ENCODE peak calls at places on chromosomes 5 and 9, in four cellular contexts. R is spleen, H is retinal pigment epithelial cell, D is HL-60. P is an unnamed sample.

GRCh38 chr5:142034994-142035393 is 22.2 kb upstream of the GNPDA1 start:
- DNase-seq in H (no peak), R (no peak), D (no peak), P (no peak)

GRCh38 chr5:131264453-131265200 is 774 bp downstream of the CDC42SE2 start:
- DNase-seq in R (peak; percentile 92), H (no peak), D (peak; percentile 14), P (peak; percentile 52)

GRCh38 chr5:6026766-6027165 is 351.6 kb downstream of the MED10 start:
- DNase-seq in R (no peak), D (no peak), H (no peak), P (no peak)

GRCh38 chr9:131657890-131658752 is 81.8 kb downstream of the RAPGEF1 start:
- DNase-seq in R (no peak), H (peak; percentile 80), D (peak; percentile 43), P (peak; percentile 95)

GRCh38 chr5:56522972-56523371 is 289.8 kb upstream of the ANKRD55 start:
- DNase-seq in R (no peak), D (no peak), H (no peak), P (no peak)

GRCh38 chr5:74199436-74200210 is 440.9 kb downstream of the ENC1 start:
- DNase-seq in H (no peak), D (no peak), R (no peak), P (peak; percentile 90)

GRCh38 chr5:163649522-163649921 is 144.1 kb downstream of the MAT2B start:
- DNase-seq in D (no peak), H (peak; percentile 3), R (no peak), P (peak; percentile 90)

GRCh38 chr9:6305954-6306563 is 22.1 kb upstream of the TPD52L3 start:
- DNase-seq in D (no peak), R (no peak), H (peak; percentile 5), P (peak; percentile 68)

GRCh38 chr5:54889826-54890225 is 95.6 kb downstream of the ESM1 start:
- DNase-seq in R (no peak), D (no peak), H (peak; percentile 92), P (peak; percentile 85)

GRCh38 chr9:98488578-98489312 is 220.0 kb downstream of the GABBR2 start:
- DNase-seq in H (peak; percentile 86), R (no peak), D (no peak), P (peak; percentile 94)

GRCh38 chr9:137188490-137189296 is at the start of the genes ANAPC2 and SSNA1:
- DNase-seq in R (peak; percentile 97), D (peak; percentile 90), H (peak; percentile 82), P (peak; percentile 93)
- TF ChIP-seq CTCF in R (peak; percentile 31), D (no peak), H (peak; percentile 57), P (peak; percentile 57)

DNA sequence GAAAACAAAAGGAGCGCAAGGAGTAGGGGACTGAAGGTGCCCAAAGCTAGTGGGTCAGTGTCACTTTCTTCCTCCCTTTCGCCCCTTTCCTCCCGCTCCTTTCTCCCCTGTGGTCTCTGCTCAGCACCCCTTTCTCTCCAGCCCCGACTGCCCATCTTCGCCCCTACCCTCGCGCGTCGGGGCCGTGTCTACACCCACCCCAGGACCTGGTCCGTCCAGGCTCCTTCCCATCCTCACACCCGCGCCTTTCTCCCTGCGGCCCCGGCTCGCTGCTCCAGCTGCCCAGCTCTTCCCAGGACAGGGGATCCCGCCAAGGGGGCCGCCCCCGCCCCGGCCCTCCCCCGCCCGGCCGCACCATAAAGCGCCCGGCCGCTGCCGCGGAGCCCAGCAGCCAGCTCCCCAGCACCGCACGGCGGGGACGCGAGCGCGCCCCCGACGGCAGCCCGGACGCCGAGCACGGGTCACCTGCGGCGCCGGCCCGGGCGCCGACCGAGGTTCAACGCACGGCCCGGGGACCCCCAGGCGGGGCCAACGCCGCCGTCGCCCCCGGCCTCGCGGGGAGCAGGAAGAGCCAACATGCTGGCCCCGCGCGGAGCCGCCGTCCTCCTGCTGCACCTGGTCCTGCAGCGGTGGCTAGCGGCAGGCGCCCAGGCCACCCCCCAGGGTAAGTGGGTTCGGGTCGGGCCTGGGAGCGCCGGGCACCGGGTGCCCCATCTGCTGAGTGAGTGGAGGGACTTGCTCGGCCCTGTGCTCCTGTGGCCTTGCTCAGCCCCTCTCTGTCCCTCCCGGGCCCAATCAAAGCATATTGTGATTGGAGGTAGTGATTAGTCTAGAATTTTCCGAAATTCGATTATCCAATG is at the start of gene THBS4:
- DNase-seq in R (no peak), D (no peak), H (no peak), P (no peak)
- H3K4me3 ChIP-seq in R (no peak within 1 kb of the TSS), D (no peak within 1 kb of the TSS), H (peak within 1 kb of the TSS; percentile 23), P (no peak within 1 kb of the TSS)

GRCh38 chr5:133041157-133041784 is 10.5 kb upstream of the HSPA4 start:
- DNase-seq in D (no peak), R (no peak), H (no peak), P (peak; percentile 87)

GRCh38 chr5:133047404-133047803 is 4.4 kb upstream of the HSPA4 start:
- DNase-seq in R (peak; percentile 78), H (no peak), D (no peak), P (no peak)

GRCh38 chr5:133041910-133042309 is 9.9 kb upstream of the HSPA4 start:
- DNase-seq in R (no peak), D (no peak), H (no peak), P (peak; percentile 73)
- TF ChIP-seq CTCF in R (no peak), D (no peak), H (no peak), P (peak; percentile 32)

DNA sequence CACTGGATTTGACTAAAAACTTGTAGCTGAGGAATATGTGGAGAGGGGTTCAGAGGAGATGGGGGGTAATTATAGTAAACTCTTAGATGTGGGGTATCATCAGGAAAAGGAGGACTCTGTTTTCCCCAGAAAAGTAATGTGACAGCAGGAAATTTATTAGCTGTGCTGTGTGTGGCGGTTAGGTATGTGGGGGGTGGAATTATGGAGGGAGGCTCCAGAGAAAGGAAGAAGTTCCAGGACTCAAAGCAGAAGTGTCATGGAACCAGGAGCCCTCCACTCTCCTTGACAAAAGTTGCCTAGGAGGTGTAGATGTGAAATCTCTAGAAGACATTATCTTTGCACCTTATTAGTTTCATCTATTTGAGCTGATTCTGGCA is 18.0 kb downstream of the NR2F1 start:
- DNase-seq in R (no peak), H (no peak), D (no peak), P (no peak)
- H3K4me3 ChIP-seq in R (no peak overlapping the region), H (peak overlapping the region; percentile 37), D (no peak overlapping the region), P (no peak overlapping the region)

DNA sequence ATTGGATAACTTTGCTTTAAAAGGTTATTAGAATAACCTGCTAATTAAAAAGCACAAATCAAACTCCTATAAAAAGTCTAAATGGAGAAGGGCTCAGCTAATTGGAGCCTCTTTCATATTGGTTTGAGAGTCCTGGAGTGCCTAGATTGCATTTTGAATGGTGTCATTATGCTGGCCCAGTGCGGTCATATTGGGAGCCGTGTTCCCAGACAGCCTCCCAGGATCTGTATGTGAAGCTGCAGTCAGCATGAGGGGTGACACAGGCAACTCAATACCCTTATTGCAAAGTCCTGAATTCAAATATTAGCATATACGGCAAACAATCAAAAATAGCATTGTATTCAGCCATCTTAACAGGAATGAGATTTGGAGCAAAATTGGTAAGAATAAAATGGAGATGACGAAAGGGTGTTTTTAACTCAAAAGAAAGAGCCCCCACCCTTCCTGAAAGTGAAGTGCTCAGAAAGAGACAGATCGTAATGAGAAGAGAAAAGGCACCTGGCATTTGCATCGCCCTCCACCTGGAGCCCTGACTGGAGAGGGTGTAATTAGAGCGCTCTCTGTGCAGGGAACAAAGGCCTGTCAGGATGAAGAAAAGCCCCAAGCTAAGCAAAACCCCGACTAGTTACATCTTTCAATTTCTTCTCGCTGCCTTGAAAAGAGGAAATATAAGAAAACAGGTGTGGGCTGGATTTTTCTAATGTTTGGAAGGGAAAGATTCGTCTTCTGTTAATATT is 621.0 kb upstream of the ADAMTS16 start:
- DNase-seq in H (no peak), R (no peak), D (no peak), P (no peak)
- TF ChIP-seq CTCF in H (no peak), R (no peak), D (no peak), P (no peak)

DNA sequence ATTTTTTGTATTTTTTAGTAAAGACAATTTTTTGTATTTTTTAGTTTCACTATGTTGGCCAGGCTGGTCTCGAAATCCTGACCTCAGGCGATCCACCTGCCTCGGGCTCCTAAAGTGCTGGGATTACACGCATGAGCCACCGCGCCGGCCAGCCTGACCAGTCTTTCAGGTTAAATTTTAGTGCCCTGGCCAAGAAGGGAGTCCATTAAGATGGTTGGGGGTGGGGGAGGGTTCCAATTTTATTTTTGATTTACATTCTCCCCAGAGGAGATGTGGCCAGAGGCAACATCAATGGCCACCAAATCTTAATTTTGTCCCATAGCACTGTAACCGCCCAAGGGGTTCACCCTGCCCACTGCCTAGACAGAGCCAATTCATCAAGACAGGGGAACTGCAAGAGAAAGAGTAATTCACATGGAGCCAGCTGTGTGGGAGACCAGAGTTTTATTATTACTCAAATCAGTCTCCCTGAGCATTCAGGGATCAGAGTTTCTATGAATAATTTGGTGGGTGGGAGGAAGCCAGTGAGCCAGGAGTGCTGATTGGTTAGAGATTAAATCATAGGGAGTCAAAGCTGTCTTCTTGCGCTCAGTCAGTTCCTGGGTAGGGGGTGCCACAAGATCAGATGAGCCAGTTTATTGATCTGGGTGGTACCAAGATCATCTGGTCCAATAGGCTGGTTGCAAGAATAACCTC is 24.7 kb downstream of the TBCA start:
- DNase-seq in H (no peak), R (no peak), D (no peak), P (no peak)
- H3K4me3 ChIP-seq in H (no peak overlapping the region), R (no peak overlapping the region), D (no peak overlapping the region), P (no peak overlapping the region)

GRCh38 chr5:67617051-67617450 is 420.5 kb upstream of the CD180 start:
- DNase-seq in H (no peak), R (no peak), D (no peak), P (peak; percentile 16)
- TF ChIP-seq CTCF in H (no peak), R (no peak), D (no peak), P (no peak)

GRCh38 chr5:107567901-107568671 is 102.7 kb downstream of the EFNA5 start:
- DNase-seq in R (no peak), H (no peak), D (no peak), P (peak; percentile 91)

GRCh38 chr5:107571621-107572489 is 98.9 kb downstream of the EFNA5 start:
- DNase-seq in H (peak; percentile 92), D (peak; percentile 69), R (peak; percentile 96), P (peak; percentile 99)

GRCh38 chr5:107566537-107566875 is 104.2 kb downstream of the EFNA5 start:
- DNase-seq in D (no peak), H (no peak), R (no peak), P (no peak)

GRCh38 chr5:107572800-107573368 is 97.9 kb downstream of the EFNA5 start:
- DNase-seq in H (no peak), R (no peak), D (no peak), P (no peak)

GRCh38 chr5:107570805-107571531 is 99.8 kb downstream of the EFNA5 start:
- DNase-seq in H (no peak), R (no peak), D (no peak), P (peak; percentile 48)
- H3K4me3 ChIP-seq in H (no peak overlapping the region), R (peak overlapping the region; percentile 49), D (no peak overlapping the region), P (no peak overlapping the region)